ENCODE peak calls at places on chromosomes 13 and 19, in six cellular contexts. S is left cardiac atrium; V is esophagus squamous epithelium; X is stimulated activated CD4-positive, alpha-beta T cell treated with anti-CD3 and anti-CD28 coated beads, Interleukin-15, amount 100 ng/mL, for 24 hours; O is H9; T is KG1. L is an unnamed sample.

GRCh38 chr13:98515804-98516465 is 61.0 kb downstream of the STK24 start:
- DNase-seq in S (no peak), V (no peak), X (no peak), O (no peak), T (no peak), L (no peak)

GRCh38 chr19:58382997-58383603 is 2.3 kb upstream of the ZNF837 start:
- DNase-seq in S (no peak), V (no peak), X (no peak), O (peak), T (no peak), L (no peak)

GRCh38 chr19:58154679-58155648 is 4.4 kb upstream of the ZNF329 start:
- DNase-seq in S (peak), V (peak), X (peak), O (peak), T (peak), L (peak)

GRCh38 chr13:101552797-101553196 is 100.3 kb downstream of the ITGBL1 start:
- DNase-seq in S (no peak), V (no peak), X (no peak), O (no peak), T (no peak), L (no peak)

GRCh38 chr13:32783067-32783466 is 196.8 kb downstream of the PDS5B start:
- DNase-seq in S (no peak), V (no peak), X (peak), O (no peak), T (no peak), L (peak)

GRCh38 chr13:66765559-66765958 is 464.6 kb downstream of the PCDH9 start:
- DNase-seq in S (no peak), V (no peak), X (no peak), O (no peak), T (no peak), L (no peak)

GRCh38 chr19:29013325-29013724 is 199.6 kb downstream of the UQCRFS1 start:
- DNase-seq in S (no peak), V (no peak), X (no peak), O (peak), T (no peak), L (no peak)

GRCh38 chr19:2167896-2168618 is 4.3 kb downstream of the DOT1L start:
- DNase-seq in S (peak), V (peak), X (no peak), O (no peak), T (peak), L (no peak)

GRCh38 chr13:73429691-73430090 is 370.9 kb downstream of the KLF5 start:
- DNase-seq in S (no peak), V (no peak), X (no peak), O (no peak), T (no peak), L (no peak)

GRCh38 chr13:53191091-53191490 is 162.5 kb downstream of the OLFM4 start:
- DNase-seq in S (no peak), V (no peak), X (no peak), O (peak), T (no peak), L (no peak)

GRCh38 chr13:84896128-84896527 is 903.1 kb downstream of the SLITRK6 start:
- DNase-seq in S (no peak), V (no peak), X (peak), O (no peak), T (peak), L (peak)

GRCh38 chr13:98098511-98098910 is 44.4 kb upstream of the FARP1 start:
- DNase-seq in S (no peak), V (no peak), X (no peak), O (no peak), T (no peak), L (no peak)

GRCh38 chr19:35828694-35829301 is 16.2 kb upstream of the PRODH2 start:
- DNase-seq in S (peak), V (no peak), X (peak), O (peak), T (peak), L (no peak)

GRCh38 chr19:48708471-48708870 is 11.1 kb downstream of the MAMSTR start:
- DNase-seq in S (no peak), V (no peak), X (no peak), O (peak), T (no peak), L (no peak)

GRCh38 chr19:7550987-7551761 is 15.7 kb downstream of the PNPLA6 start:
- DNase-seq in S (peak), V (no peak), X (peak), O (peak), T (no peak), L (peak)

GRCh38 chr13:101514695-101515275 is 62.3 kb downstream of the ITGBL1 start:
- DNase-seq in S (no peak), V (no peak), X (peak), O (no peak), T (no peak), L (no peak)

GRCh38 chr13:43232866-43233265 is 209.5 kb downstream of the DNAJC15 start:
- DNase-seq in S (no peak), V (no peak), X (no peak), O (no peak), T (no peak), L (no peak)

GRCh38 chr13:111316161-111316730 is 4.2 kb upstream of the TEX29 start:
- DNase-seq in S (no peak), V (no peak), X (no peak), O (no peak), T (no peak), L (no peak)

GRCh38 chr13:101576452-101576851 is 124.0 kb downstream of the ITGBL1 start:
- DNase-seq in S (no peak), V (no peak), X (no peak), O (no peak), T (no peak), L (no peak)

GRCh38 chr19:38657633-38658222 is 10.3 kb downstream of the ACTN4 start:
- DNase-seq in S (no peak), V (no peak), X (no peak), O (no peak), T (no peak), L (peak)

GRCh38 chr19:31285744-31286143 is 63.5 kb downstream of the TSHZ3 start:
- DNase-seq in S (no peak), V (no peak), X (no peak), O (no peak), T (no peak), L (no peak)

GRCh38 chr19:28424662-28425430 is 788.1 kb downstream of the UQCRFS1 start:
- DNase-seq in S (no peak), V (no peak), X (no peak), O (no peak), T (no peak), L (no peak)

GRCh38 chr19:47445937-47446402 is 25.7 kb downstream of the SLC8A2 start:
- DNase-seq in S (peak), V (no peak), X (peak), O (peak), T (no peak), L (peak)

GRCh38 chr13:44493213-44493812 is 82.8 kb downstream of the TSC22D1 start:
- DNase-seq in S (no peak), V (no peak), X (no peak), O (no peak), T (no peak), L (no peak)

GRCh38 chr13:32530841-32531253 is 7.7 kb downstream of the N4BP2L2 start:
- DNase-seq in S (no peak), V (no peak), X (no peak), O (no peak), T (no peak), L (peak)

GRCh38 chr19:6458695-6459355 is 767 bp downstream of the SLC25A23 start:
- DNase-seq in S (no peak), V (no peak), X (no peak), O (no peak), T (no peak), L (no peak)

GRCh38 chr19:34662919-34663318 is 14.0 kb downstream of the SCGB2B2 start:
- DNase-seq in S (no peak), V (no peak), X (peak), O (peak), T (no peak), L (peak)

GRCh38 chr13:21670006-21670882 is 629 bp upstream of the FGF9 start:
- DNase-seq in S (peak), V (no peak), X (peak), O (peak), T (peak), L (peak)

L was measured in naive thymus-derived CD4-positive, alpha-beta T cell.